ENCODE peak calls at places on chromosome 3, in ten cellular contexts. One of them, this sample, is unnamed.
A peak's percentile ranks its signal among the peaks of the same experiment; 100 is the strongest.

GRCh38 chr3:26989042-26989441 is 366.5 kb downstream of the LRRC3B start:
- DNase-seq in HL-60: no peak
- DNase-seq in K562: no peak
- DNase-seq in prostate gland: no peak
- DNase-seq in endothelial cell of umbilical vein: no peak
- DNase-seq in GM12878: no peak
- DNase-seq in transverse colon: no peak
- DNase-seq in stomach: no peak
- DNase-seq in breast epithelium: no peak
- DNase-seq in GM23338: no peak
- DNase-seq in this sample: no peak

GRCh38 chr3:63824309-63824708 is 5.2 kb downstream of the C3orf49 start:
- DNase-seq in endothelial cell of umbilical vein: peak; percentile 17
- DNase-seq in breast epithelium: no peak
- DNase-seq in K562: no peak
- DNase-seq in GM12878: no peak
- DNase-seq in stomach: no peak
- DNase-seq in HL-60: no peak
- DNase-seq in prostate gland: no peak
- DNase-seq in GM23338: no peak
- DNase-seq in transverse colon: no peak
- DNase-seq in this sample: no peak

GRCh38 chr3:60010778-60011177 is 961.0 kb upstream of the CFAP20DC start:
- DNase-seq in transverse colon: no peak
- DNase-seq in breast epithelium: no peak
- DNase-seq in GM12878: peak; percentile 65
- DNase-seq in HL-60: peak; percentile 80
- DNase-seq in prostate gland: no peak
- DNase-seq in K562: no peak
- DNase-seq in stomach: no peak
- DNase-seq in endothelial cell of umbilical vein: no peak
- DNase-seq in GM23338: no peak
- DNase-seq in this sample: no peak

GRCh38 chr3:46276497-46277099 is 34.3 kb downstream of the CCR3 start:
- DNase-seq in K562: peak; percentile 40
- DNase-seq in GM23338: peak; percentile 68
- DNase-seq in stomach: peak; percentile 71
- DNase-seq in HL-60: peak; percentile 80
- DNase-seq in GM12878: no peak
- DNase-seq in breast epithelium: no peak
- DNase-seq in prostate gland: peak; percentile 29
- DNase-seq in endothelial cell of umbilical vein: peak; percentile 48
- DNase-seq in transverse colon: peak; percentile 85
- DNase-seq in this sample: peak; percentile 17

GRCh38 chr3:27659279-27660021 is 62.7 kb downstream of the EOMES start:
- DNase-seq in endothelial cell of umbilical vein: peak; percentile 55
- DNase-seq in stomach: peak; percentile 66
- DNase-seq in transverse colon: peak; percentile 60
- DNase-seq in GM12878: no peak
- DNase-seq in breast epithelium: peak; percentile 37
- DNase-seq in prostate gland: peak; percentile 25
- DNase-seq in HL-60: peak; percentile 42
- DNase-seq in GM23338: peak; percentile 82
- DNase-seq in K562: peak; percentile 51
- DNase-seq in this sample: no peak

GRCh38 chr3:141804778-141805639 is 41.8 kb downstream of the GRK7 start:
- DNase-seq in K562: peak; percentile 85
- DNase-seq in prostate gland: no peak
- DNase-seq in GM23338: no peak
- DNase-seq in stomach: no peak
- DNase-seq in GM12878: no peak
- DNase-seq in HL-60: no peak
- DNase-seq in breast epithelium: no peak
- DNase-seq in endothelial cell of umbilical vein: no peak
- DNase-seq in transverse colon: no peak
- DNase-seq in this sample: no peak

GRCh38 chr3:177069514-177070329 is 127.6 kb downstream of the TBL1XR1 start:
- DNase-seq in prostate gland: no peak
- DNase-seq in breast epithelium: no peak
- DNase-seq in endothelial cell of umbilical vein: peak; percentile 47
- DNase-seq in HL-60: no peak
- DNase-seq in stomach: no peak
- DNase-seq in GM12878: no peak
- DNase-seq in transverse colon: no peak
- DNase-seq in K562: no peak
- DNase-seq in GM23338: no peak
- DNase-seq in this sample: no peak

GRCh38 chr3:30770387-30770786 is 124.1 kb downstream of the GADL1 start:
- DNase-seq in K562: no peak
- DNase-seq in endothelial cell of umbilical vein: peak; percentile 10
- DNase-seq in GM12878: no peak
- DNase-seq in stomach: no peak
- DNase-seq in HL-60: no peak
- DNase-seq in GM23338: no peak
- DNase-seq in transverse colon: peak; percentile 15
- DNase-seq in prostate gland: no peak
- DNase-seq in breast epithelium: peak; percentile 42
- DNase-seq in this sample: no peak

DNA sequence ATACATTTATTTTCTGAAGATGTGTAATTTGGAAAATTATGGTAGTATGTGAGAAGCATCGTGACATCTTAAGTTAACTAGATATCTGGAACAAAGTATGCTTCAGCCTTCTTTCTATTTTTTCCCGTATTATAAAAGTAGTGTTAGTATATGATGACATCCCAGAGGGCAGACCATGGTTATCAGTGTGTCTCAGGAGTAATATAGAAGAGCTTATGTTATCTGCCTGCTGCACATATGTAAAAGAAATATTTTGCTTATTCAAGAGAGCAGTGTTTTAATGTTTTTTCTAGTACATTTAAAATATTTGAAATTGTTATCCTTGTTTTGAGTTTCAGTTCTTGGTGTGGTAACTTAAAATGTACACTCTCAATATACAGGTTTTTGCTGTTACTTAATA is 24.1 kb downstream of the PLCL2 start:
- DNase-seq in endothelial cell of umbilical vein: no peak
- DNase-seq in prostate gland: no peak
- DNase-seq in transverse colon: no peak
- DNase-seq in GM23338: no peak
- DNase-seq in GM12878: no peak
- DNase-seq in HL-60: no peak
- DNase-seq in stomach: no peak
- DNase-seq in breast epithelium: no peak
- DNase-seq in K562: no peak
- DNase-seq in this sample: no peak
- TF ChIP-seq POLR2AphosphoS5 in endothelial cell of umbilical vein: no peak
- TF ChIP-seq POLR2AphosphoS5 in prostate gland: no peak
- TF ChIP-seq POLR2AphosphoS5 in transverse colon: no peak
- TF ChIP-seq POLR2AphosphoS5 in GM23338: no peak
- TF ChIP-seq POLR2AphosphoS5 in GM12878: no peak
- TF ChIP-seq POLR2AphosphoS5 in HL-60: no peak
- TF ChIP-seq POLR2AphosphoS5 in stomach: no peak
- TF ChIP-seq POLR2AphosphoS5 in breast epithelium: no peak
- TF ChIP-seq POLR2AphosphoS5 in K562: no peak
- TF ChIP-seq POLR2AphosphoS5 in this sample: no peak

DNA sequence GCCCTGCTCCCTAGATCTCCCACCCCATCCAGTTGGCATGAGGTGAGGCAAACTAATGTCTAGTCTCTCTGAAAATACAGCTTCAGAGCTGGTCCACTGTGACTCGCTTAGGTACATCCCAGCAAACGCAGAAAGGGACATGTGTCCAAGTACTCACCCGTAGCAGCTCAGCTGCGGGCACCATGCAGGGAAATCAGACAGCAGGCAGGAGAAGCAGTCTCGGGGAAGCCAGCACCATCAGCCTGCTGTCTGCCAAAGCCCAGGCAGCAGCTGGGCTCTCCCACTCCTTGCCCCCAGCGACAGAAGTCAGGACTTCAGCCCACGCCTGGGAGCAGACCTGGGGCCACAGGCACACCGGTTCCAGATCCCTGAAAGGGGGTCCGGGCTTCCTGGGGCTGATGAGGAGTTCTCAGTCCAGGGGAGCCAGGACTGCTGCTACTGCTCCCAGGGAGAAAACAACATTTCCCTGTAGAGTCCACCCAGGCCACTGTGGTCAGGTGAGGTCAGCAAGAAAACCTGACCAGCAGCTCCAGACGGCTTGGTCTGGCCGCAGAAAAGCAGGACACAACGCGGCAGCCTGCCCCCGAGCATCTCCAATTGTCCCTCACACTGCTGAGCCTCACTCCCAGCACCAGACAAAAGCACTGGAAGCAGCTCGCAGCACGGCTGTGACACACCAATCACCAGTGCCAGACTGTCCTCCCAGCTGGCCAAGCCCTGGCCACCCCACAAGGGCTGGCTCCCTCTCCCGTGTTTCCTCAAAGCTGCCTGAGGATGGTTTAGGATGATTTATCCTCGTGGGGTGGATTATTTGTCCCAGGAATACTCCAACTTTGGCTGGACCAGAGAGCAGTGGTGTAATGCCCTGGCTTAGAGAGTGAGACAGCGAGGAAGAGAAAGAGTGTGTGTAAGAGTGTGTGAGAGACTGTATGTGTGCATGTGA is 34.7 kb downstream of the SEMA5B start:
- DNase-seq in endothelial cell of umbilical vein: no peak
- DNase-seq in breast epithelium: no peak
- DNase-seq in GM23338: no peak
- DNase-seq in GM12878: no peak
- DNase-seq in K562: no peak
- DNase-seq in stomach: no peak
- DNase-seq in transverse colon: no peak
- DNase-seq in prostate gland: no peak
- DNase-seq in HL-60: no peak
- DNase-seq in this sample: no peak
- TF ChIP-seq POLR2AphosphoS5 in endothelial cell of umbilical vein: no peak
- TF ChIP-seq POLR2AphosphoS5 in breast epithelium: no peak
- TF ChIP-seq POLR2AphosphoS5 in GM23338: no peak
- TF ChIP-seq POLR2AphosphoS5 in GM12878: no peak
- TF ChIP-seq POLR2AphosphoS5 in K562: no peak
- TF ChIP-seq POLR2AphosphoS5 in stomach: peak; percentile 22
- TF ChIP-seq POLR2AphosphoS5 in transverse colon: no peak
- TF ChIP-seq POLR2AphosphoS5 in prostate gland: no peak
- TF ChIP-seq POLR2AphosphoS5 in HL-60: no peak
- TF ChIP-seq POLR2AphosphoS5 in this sample: no peak

GRCh38 chr3:101100361-101101009 is 107.3 kb upstream of the ABI3BP start:
- DNase-seq in prostate gland: no peak
- DNase-seq in GM12878: no peak
- DNase-seq in stomach: no peak
- DNase-seq in endothelial cell of umbilical vein: no peak
- DNase-seq in GM23338: no peak
- DNase-seq in transverse colon: no peak
- DNase-seq in HL-60: no peak
- DNase-seq in breast epithelium: no peak
- DNase-seq in K562: no peak
- DNase-seq in this sample: no peak

GRCh38 chr3:101099791-101100190 is 106.6 kb upstream of the ABI3BP start:
- DNase-seq in endothelial cell of umbilical vein: no peak
- DNase-seq in K562: no peak
- DNase-seq in prostate gland: no peak
- DNase-seq in stomach: no peak
- DNase-seq in transverse colon: no peak
- DNase-seq in GM23338: no peak
- DNase-seq in HL-60: no peak
- DNase-seq in breast epithelium: no peak
- DNase-seq in GM12878: no peak
- DNase-seq in this sample: no peak

GRCh38 chr3:101104334-101104733 is 111.1 kb upstream of the ABI3BP start:
- DNase-seq in GM12878: no peak
- DNase-seq in transverse colon: no peak
- DNase-seq in GM23338: no peak
- DNase-seq in breast epithelium: no peak
- DNase-seq in endothelial cell of umbilical vein: no peak
- DNase-seq in stomach: no peak
- DNase-seq in HL-60: no peak
- DNase-seq in prostate gland: no peak
- DNase-seq in K562: no peak
- DNase-seq in this sample: no peak

DNA sequence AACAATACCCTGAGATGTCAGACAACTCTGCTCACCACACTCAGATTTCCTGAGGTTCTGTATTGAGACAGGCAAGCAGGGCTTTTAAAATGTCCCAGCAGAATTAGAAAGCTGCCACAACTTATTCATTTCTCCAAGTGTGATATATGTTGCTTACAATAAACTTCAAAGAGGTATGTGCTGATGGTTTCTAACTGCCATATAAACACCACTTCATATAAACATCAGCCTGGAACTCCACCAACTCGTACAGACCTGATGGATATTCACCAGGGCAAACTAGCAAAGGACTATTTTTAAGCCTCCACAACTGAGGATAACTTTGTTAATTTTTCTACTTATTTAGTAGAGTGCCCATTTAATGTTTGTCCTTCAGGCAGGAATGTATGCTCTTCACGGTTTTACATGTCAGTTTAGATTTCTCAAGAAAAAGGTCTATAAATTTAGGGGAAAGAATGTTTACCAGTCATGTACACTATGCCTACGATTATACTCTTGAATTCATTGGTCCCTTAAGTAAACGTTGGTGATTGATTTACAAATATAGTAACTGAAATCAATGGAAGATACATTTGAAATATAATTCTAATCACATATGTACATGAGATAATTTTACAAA is 109.6 kb upstream of the ABI3BP start:
- DNase-seq in GM23338: no peak
- DNase-seq in stomach: no peak
- DNase-seq in endothelial cell of umbilical vein: no peak
- DNase-seq in breast epithelium: no peak
- DNase-seq in GM12878: no peak
- DNase-seq in transverse colon: no peak
- DNase-seq in K562: no peak
- DNase-seq in HL-60: no peak
- DNase-seq in prostate gland: no peak
- DNase-seq in this sample: no peak
- TF ChIP-seq POLR2AphosphoS5 in GM23338: no peak
- TF ChIP-seq POLR2AphosphoS5 in stomach: peak; percentile 12
- TF ChIP-seq POLR2AphosphoS5 in endothelial cell of umbilical vein: no peak
- TF ChIP-seq POLR2AphosphoS5 in breast epithelium: no peak
- TF ChIP-seq POLR2AphosphoS5 in GM12878: no peak
- TF ChIP-seq POLR2AphosphoS5 in transverse colon: no peak
- TF ChIP-seq POLR2AphosphoS5 in K562: no peak
- TF ChIP-seq POLR2AphosphoS5 in HL-60: no peak
- TF ChIP-seq POLR2AphosphoS5 in prostate gland: no peak
- TF ChIP-seq POLR2AphosphoS5 in this sample: no peak

DNA sequence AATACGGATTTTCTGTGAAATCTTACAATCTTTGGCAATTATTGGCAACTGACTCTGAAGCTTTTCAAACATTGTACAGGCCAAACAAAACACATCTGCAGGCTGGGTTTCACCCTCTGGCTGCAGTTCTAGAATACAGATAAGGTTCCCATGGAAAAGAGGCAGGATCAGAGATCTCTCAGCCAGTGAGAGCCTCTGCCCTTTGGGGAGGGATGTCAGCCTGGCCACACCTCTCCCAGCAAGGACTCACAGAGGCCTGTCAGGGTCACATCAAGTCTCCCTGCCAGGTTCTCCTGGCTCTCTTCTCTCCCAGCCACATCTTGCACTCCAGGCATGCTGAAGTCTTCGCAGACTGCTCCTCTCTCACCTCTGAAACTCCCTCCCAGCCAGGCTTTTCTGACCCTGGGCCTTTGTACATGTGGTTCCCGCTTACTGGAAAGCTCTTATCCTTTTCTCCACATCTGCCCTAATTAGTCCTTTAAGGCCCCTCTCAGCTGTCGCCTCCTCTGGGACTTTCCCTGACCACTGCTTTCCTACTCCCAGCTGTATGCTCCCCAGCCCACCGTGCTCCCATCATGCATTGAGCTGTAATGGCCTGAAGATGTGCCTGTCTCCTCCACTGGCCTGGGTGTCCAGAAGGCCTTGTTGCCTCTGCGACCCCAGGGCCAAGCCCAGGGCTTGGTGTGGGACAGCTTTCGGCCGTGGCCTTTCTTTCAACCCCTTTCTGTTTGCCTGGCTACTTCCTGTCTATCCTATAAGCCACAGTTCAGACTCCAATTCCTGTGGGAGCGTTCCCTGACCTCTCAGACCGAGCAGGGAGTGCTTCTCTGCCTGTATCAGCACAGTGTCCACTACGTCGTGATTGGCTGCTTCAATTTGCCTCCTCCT is 4.3 kb downstream of the RBP1 start:
- DNase-seq in stomach: peak; percentile 51
- DNase-seq in K562: peak; percentile 57
- DNase-seq in HL-60: no peak
- DNase-seq in transverse colon: no peak
- DNase-seq in GM23338: no peak
- DNase-seq in breast epithelium: peak; percentile 19
- DNase-seq in endothelial cell of umbilical vein: peak; percentile 90
- DNase-seq in GM12878: no peak
- DNase-seq in prostate gland: no peak
- DNase-seq in this sample: no peak
- TF ChIP-seq POLR2AphosphoS5 in stomach: peak; percentile 26
- TF ChIP-seq POLR2AphosphoS5 in K562: no peak
- TF ChIP-seq POLR2AphosphoS5 in HL-60: no peak
- TF ChIP-seq POLR2AphosphoS5 in transverse colon: no peak
- TF ChIP-seq POLR2AphosphoS5 in GM23338: no peak
- TF ChIP-seq POLR2AphosphoS5 in breast epithelium: no peak
- TF ChIP-seq POLR2AphosphoS5 in endothelial cell of umbilical vein: no peak
- TF ChIP-seq POLR2AphosphoS5 in GM12878: no peak
- TF ChIP-seq POLR2AphosphoS5 in prostate gland: no peak
- TF ChIP-seq POLR2AphosphoS5 in this sample: no peak

This sample was measured in Panc1.